ENCODE peak calls at places on chromosomes 3 and 15, in six cellular contexts. One of them, this sample, is unnamed.

GRCh38 chr15:62059818-62060115 is 480 bp downstream of the VPS13C start:
- DNase-seq in psoas muscle: peak
- DNase-seq in tibial artery: peak
- DNase-seq in breast epithelium: no peak
- DNase-seq in HL-60: peak
- DNase-seq in AG10803: peak
- DNase-seq in this sample: peak

GRCh38 chr15:86002444-86002843 is 77.2 kb upstream of the AGBL1 start:
- DNase-seq in psoas muscle: no peak
- DNase-seq in tibial artery: no peak
- DNase-seq in breast epithelium: no peak
- DNase-seq in HL-60: no peak
- DNase-seq in AG10803: no peak
- DNase-seq in this sample: no peak

GRCh38 chr3:27717200-27717852 is 4.8 kb downstream of the EOMES start:
- DNase-seq in psoas muscle: no peak
- DNase-seq in tibial artery: no peak
- DNase-seq in breast epithelium: no peak
- DNase-seq in HL-60: no peak
- DNase-seq in AG10803: no peak
- DNase-seq in this sample: no peak

GRCh38 chr15:29664406-29664805 is 157.9 kb downstream of the TJP1 start:
- DNase-seq in psoas muscle: no peak
- DNase-seq in tibial artery: no peak
- DNase-seq in breast epithelium: no peak
- DNase-seq in HL-60: no peak
- DNase-seq in AG10803: no peak
- DNase-seq in this sample: no peak

GRCh38 chr15:99438222-99438592 is 127.6 kb upstream of the MEF2A start:
- DNase-seq in psoas muscle: no peak
- DNase-seq in tibial artery: no peak
- DNase-seq in breast epithelium: no peak
- DNase-seq in HL-60: no peak
- DNase-seq in AG10803: no peak
- DNase-seq in this sample: no peak

GRCh38 chr3:9234191-9234590 is 15.3 kb downstream of the SRGAP3 start:
- DNase-seq in psoas muscle: no peak
- DNase-seq in tibial artery: no peak
- DNase-seq in breast epithelium: no peak
- DNase-seq in HL-60: no peak
- DNase-seq in AG10803: no peak
- DNase-seq in this sample: no peak

GRCh38 chr3:105458518-105459215 is 92.0 kb downstream of the ALCAM start:
- DNase-seq in psoas muscle: no peak
- DNase-seq in tibial artery: no peak
- DNase-seq in breast epithelium: no peak
- DNase-seq in HL-60: no peak
- DNase-seq in AG10803: peak
- DNase-seq in this sample: peak

GRCh38 chr3:115245437-115245836 is 98.3 kb upstream of the ZBTB20 start:
- DNase-seq in psoas muscle: peak
- DNase-seq in tibial artery: peak
- DNase-seq in breast epithelium: no peak
- DNase-seq in HL-60: no peak
- DNase-seq in AG10803: peak
- DNase-seq in this sample: peak

GRCh38 chr3:18424213-18424861 is 802 bp downstream of the SATB1 start:
- DNase-seq in psoas muscle: no peak
- DNase-seq in tibial artery: peak
- DNase-seq in breast epithelium: no peak
- DNase-seq in HL-60: no peak
- DNase-seq in AG10803: no peak
- DNase-seq in this sample: no peak

GRCh38 chr3:175266993-175267960 is 408.1 kb downstream of the NAALADL2 start:
- DNase-seq in psoas muscle: no peak
- DNase-seq in tibial artery: no peak
- DNase-seq in breast epithelium: no peak
- DNase-seq in HL-60: no peak
- DNase-seq in AG10803: peak
- DNase-seq in this sample: peak

GRCh38 chr3:190026154-190026553 is 94.5 kb downstream of the P3H2 start:
- DNase-seq in psoas muscle: no peak
- DNase-seq in tibial artery: no peak
- DNase-seq in breast epithelium: no peak
- DNase-seq in HL-60: no peak
- DNase-seq in AG10803: no peak
- DNase-seq in this sample: no peak

GRCh38 chr15:90994059-90994416 is 297 bp downstream of the PRC1 start:
- DNase-seq in psoas muscle: peak
- DNase-seq in tibial artery: no peak
- DNase-seq in breast epithelium: no peak
- DNase-seq in HL-60: no peak
- DNase-seq in AG10803: no peak
- DNase-seq in this sample: no peak

GRCh38 chr15:89441295-89441762 is 55.1 kb downstream of the RHCG start:
- DNase-seq in psoas muscle: no peak
- DNase-seq in tibial artery: no peak
- DNase-seq in breast epithelium: no peak
- DNase-seq in HL-60: peak
- DNase-seq in AG10803: no peak
- DNase-seq in this sample: no peak

GRCh38 chr15:82100116-82100795 is 54.4 kb upstream of the MEX3B start:
- DNase-seq in psoas muscle: no peak
- DNase-seq in tibial artery: no peak
- DNase-seq in breast epithelium: no peak
- DNase-seq in HL-60: no peak
- DNase-seq in AG10803: peak
- DNase-seq in this sample: no peak

GRCh38 chr3:193851416-193851815 is 258.4 kb downstream of the OPA1 start:
- DNase-seq in psoas muscle: no peak
- DNase-seq in tibial artery: no peak
- DNase-seq in breast epithelium: no peak
- DNase-seq in HL-60: no peak
- DNase-seq in AG10803: no peak
- DNase-seq in this sample: no peak

GRCh38 chr15:84737005-84737404 is 11.4 kb upstream of the ZNF592 start:
- DNase-seq in psoas muscle: no peak
- DNase-seq in tibial artery: no peak
- DNase-seq in breast epithelium: no peak
- DNase-seq in HL-60: no peak
- DNase-seq in AG10803: no peak
- DNase-seq in this sample: no peak

GRCh38 chr15:84740691-84741090 is 7.7 kb upstream of the ZNF592 start:
- DNase-seq in psoas muscle: no peak
- DNase-seq in tibial artery: no peak
- DNase-seq in breast epithelium: no peak
- DNase-seq in HL-60: no peak
- DNase-seq in AG10803: no peak
- DNase-seq in this sample: no peak

GRCh38 chr15:84736375-84736774 is 12.0 kb upstream of the ZNF592 start:
- DNase-seq in psoas muscle: no peak
- DNase-seq in tibial artery: no peak
- DNase-seq in breast epithelium: no peak
- DNase-seq in HL-60: no peak
- DNase-seq in AG10803: no peak
- DNase-seq in this sample: no peak

GRCh38 chr15:84731774-84732173 is 15.8 kb upstream of the SEC11A start:
- DNase-seq in psoas muscle: no peak
- DNase-seq in tibial artery: no peak
- DNase-seq in breast epithelium: no peak
- DNase-seq in HL-60: no peak
- DNase-seq in AG10803: peak
- DNase-seq in this sample: peak

GRCh38 chr15:84734794-84735479 is 13.5 kb upstream of the ZNF592 start:
- DNase-seq in psoas muscle: no peak
- DNase-seq in tibial artery: peak
- DNase-seq in breast epithelium: peak
- DNase-seq in HL-60: peak
- DNase-seq in AG10803: no peak
- DNase-seq in this sample: no peak
- H3K4me3 ChIP-seq in psoas muscle: no peak
- H3K4me3 ChIP-seq in tibial artery: no peak
- H3K4me3 ChIP-seq in breast epithelium: no peak
- H3K4me3 ChIP-seq in HL-60: no peak
- H3K4me3 ChIP-seq in AG10803: no peak
- H3K4me3 ChIP-seq in this sample: no peak

DNA sequence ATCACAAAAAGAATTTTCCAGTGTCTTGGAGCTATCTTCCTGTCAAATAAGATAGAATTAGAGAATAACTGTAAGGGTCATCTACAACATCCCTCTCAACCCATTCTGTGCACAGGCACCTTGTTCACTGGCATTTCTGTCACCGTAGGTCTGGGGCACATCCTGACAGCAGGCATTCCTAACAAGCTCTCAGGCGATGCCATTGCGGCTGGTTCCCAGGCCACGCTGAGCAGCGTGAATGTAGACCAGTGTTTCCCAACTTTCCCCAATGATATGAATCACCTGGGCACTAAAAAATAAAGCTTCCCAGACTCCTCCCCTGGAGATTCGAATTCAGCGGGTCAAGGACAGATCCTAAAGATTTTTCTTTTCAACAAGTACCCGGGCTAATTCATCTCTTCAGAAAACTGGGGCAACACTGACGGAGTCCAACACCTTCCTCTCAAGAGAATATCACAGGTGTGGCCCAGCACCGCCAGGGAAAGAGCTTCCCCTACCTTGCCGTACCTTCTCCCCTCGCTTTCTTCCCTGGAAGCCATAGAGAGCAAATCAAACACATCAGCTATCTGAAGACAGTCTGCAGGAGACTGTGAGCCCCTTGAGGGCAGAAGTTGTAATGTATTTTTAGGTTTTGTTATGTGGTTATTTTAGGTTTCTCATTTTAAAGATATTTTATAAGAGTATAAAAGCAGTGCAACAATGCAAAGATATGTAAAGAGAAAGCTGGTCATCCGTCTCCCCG is 143.4 kb downstream of the LIPC start:
- DNase-seq in psoas muscle: no peak
- DNase-seq in tibial artery: no peak
- DNase-seq in breast epithelium: no peak
- DNase-seq in HL-60: no peak
- DNase-seq in AG10803: no peak
- DNase-seq in this sample: no peak
- TF ChIP-seq CTCF in psoas muscle: no peak
- TF ChIP-seq CTCF in tibial artery: no peak
- TF ChIP-seq CTCF in breast epithelium: no peak
- TF ChIP-seq CTCF in HL-60: no peak
- TF ChIP-seq CTCF in AG10803: no peak
- TF ChIP-seq CTCF in this sample: no peak

GRCh38 chr15:59437777-59438574 is at the start of gene FAM81A:
- DNase-seq in psoas muscle: peak
- DNase-seq in tibial artery: peak
- DNase-seq in breast epithelium: peak
- DNase-seq in HL-60: no peak
- DNase-seq in AG10803: peak
- DNase-seq in this sample: peak

GRCh38 chr15:59436774-59437472 is 1.1 kb upstream of the FAM81A start:
- DNase-seq in psoas muscle: no peak
- DNase-seq in tibial artery: no peak
- DNase-seq in breast epithelium: no peak
- DNase-seq in HL-60: no peak
- DNase-seq in AG10803: no peak
- DNase-seq in this sample: no peak

GRCh38 chr15:59438891-59439290 is 905 bp downstream of the FAM81A start:
- DNase-seq in psoas muscle: peak
- DNase-seq in tibial artery: no peak
- DNase-seq in breast epithelium: no peak
- DNase-seq in HL-60: no peak
- DNase-seq in AG10803: peak
- DNase-seq in this sample: peak

GRCh38 chr15:59437473-59437776 is 561 bp upstream of the FAM81A start:
- DNase-seq in psoas muscle: no peak
- DNase-seq in tibial artery: no peak
- DNase-seq in breast epithelium: no peak
- DNase-seq in HL-60: no peak
- DNase-seq in AG10803: no peak
- DNase-seq in this sample: no peak

GRCh38 chr15:59439571-59439970 is 1.6 kb downstream of the FAM81A start:
- DNase-seq in psoas muscle: no peak
- DNase-seq in tibial artery: no peak
- DNase-seq in breast epithelium: no peak
- DNase-seq in HL-60: no peak
- DNase-seq in AG10803: no peak
- DNase-seq in this sample: no peak
- H3K4me3 ChIP-seq in psoas muscle: no peak
- H3K4me3 ChIP-seq in tibial artery: no peak
- H3K4me3 ChIP-seq in breast epithelium: no peak
- H3K4me3 ChIP-seq in HL-60: no peak
- H3K4me3 ChIP-seq in AG10803: no peak
- H3K4me3 ChIP-seq in this sample: no peak

GRCh38 chr3:167908745-167909442 is 173.4 kb downstream of the SERPINI1 start:
- DNase-seq in psoas muscle: no peak
- DNase-seq in tibial artery: no peak
- DNase-seq in breast epithelium: no peak
- DNase-seq in HL-60: no peak
- DNase-seq in AG10803: no peak
- DNase-seq in this sample: no peak

GRCh38 chr3:167917969-167918368 is 177.8 kb downstream of the GOLIM4 start:
- DNase-seq in psoas muscle: no peak
- DNase-seq in tibial artery: no peak
- DNase-seq in breast epithelium: no peak
- DNase-seq in HL-60: no peak
- DNase-seq in AG10803: no peak
- DNase-seq in this sample: no peak

GRCh38 chr3:167918686-167919085 is 177.0 kb downstream of the GOLIM4 start:
- DNase-seq in psoas muscle: no peak
- DNase-seq in tibial artery: no peak
- DNase-seq in breast epithelium: no peak
- DNase-seq in HL-60: no peak
- DNase-seq in AG10803: no peak
- DNase-seq in this sample: no peak

GRCh38 chr3:167909443-167910287 is 174.1 kb downstream of the SERPINI1 start:
- DNase-seq in psoas muscle: no peak
- DNase-seq in tibial artery: no peak
- DNase-seq in breast epithelium: no peak
- DNase-seq in HL-60: no peak
- DNase-seq in AG10803: no peak
- DNase-seq in this sample: no peak

DNA sequence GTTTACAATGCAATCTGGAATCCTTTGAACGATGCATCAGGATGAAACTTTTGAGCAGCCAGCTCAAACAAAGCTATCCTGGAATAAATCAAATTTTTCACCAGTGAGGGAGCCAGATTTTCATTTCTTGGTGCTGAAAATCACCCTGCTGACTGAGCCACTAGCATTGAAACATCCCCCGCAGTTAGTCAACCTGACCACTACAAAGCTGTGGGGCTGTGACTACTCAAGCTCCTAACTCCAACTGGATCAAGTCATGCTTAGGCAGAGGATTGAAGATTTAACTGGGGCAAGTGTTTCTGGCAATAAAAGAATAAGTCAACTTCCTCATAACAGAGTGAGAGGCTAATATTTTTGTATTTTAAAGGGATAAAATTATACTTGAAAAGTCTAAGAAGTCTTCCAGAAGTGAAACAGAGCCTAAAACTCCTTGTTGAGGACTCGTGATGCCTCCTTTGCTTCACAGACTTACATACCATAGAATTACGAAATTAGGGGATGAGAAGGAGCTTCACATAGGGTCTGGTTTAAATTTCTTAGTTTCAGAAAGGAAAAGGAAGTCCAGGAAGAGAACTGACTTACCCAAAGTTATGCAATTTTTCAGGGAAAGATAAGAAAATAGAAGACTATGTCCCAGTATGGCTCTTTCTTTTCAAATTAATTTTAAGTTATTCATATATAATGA is 177.8 kb downstream of the SERPINI1 start:
- DNase-seq in psoas muscle: no peak
- DNase-seq in tibial artery: no peak
- DNase-seq in breast epithelium: no peak
- DNase-seq in HL-60: peak
- DNase-seq in AG10803: peak
- DNase-seq in this sample: peak
- TF ChIP-seq CTCF in psoas muscle: no peak
- TF ChIP-seq CTCF in tibial artery: no peak
- TF ChIP-seq CTCF in breast epithelium: no peak
- TF ChIP-seq CTCF in HL-60: no peak
- TF ChIP-seq CTCF in AG10803: peak
- TF ChIP-seq CTCF in this sample: peak